ENCODE peak calls at places on chromosomes 7 and 10, in seven cellular contexts. H is fibroblast of the conjunctiva, J is skeletal muscle cell, T is choroid plexus epithelial cell, F is astrocyte of the cerebellum, G is activated T-cell treated with anti-CD3 and anti-CD28 coated beads for 48 hours, N is RWPE1. C is an unnamed sample.

GRCh38 chr10:4472190-4472904 is 353.7 kb upstream of the AKR1E2 start:
- DNase-seq in H (no peak), J (no peak), T (no peak), F (no peak), G (no peak), N (no peak), C (no peak)

GRCh38 chr7:64494912-64495461 is 67.9 kb downstream of the ZNF680 start:
- DNase-seq in H (no peak), J (no peak), T (no peak), F (no peak), G (no peak), N (no peak), C (no peak)

GRCh38 chr7:106658504-106659368 is 2.2 kb downstream of the CCDC71L start:
- DNase-seq in H (no peak), J (no peak), T (no peak), F (no peak), G (no peak), N (no peak), C (no peak)

GRCh38 chr10:23505797-23506465 is 67.1 kb downstream of the OTUD1 start:
- DNase-seq in H (no peak), J (no peak), T (no peak), F (no peak), G (no peak), N (no peak), C (no peak)

GRCh38 chr10:11532329-11532728 is 79.1 kb downstream of the USP6NL start:
- DNase-seq in H (no peak), J (no peak), T (peak; percentile 62), F (no peak), G (no peak), N (no peak), C (no peak)

GRCh38 chr10:119370046-119370770 is 162.8 kb downstream of the GRK5 start:
- DNase-seq in H (peak; percentile 60), J (peak; percentile 57), T (peak; percentile 84), F (no peak), G (no peak), N (no peak), C (no peak)

GRCh38 chr7:44235582-44236332 is 35.0 kb downstream of the YKT6 start:
- DNase-seq in H (no peak), J (no peak), T (no peak), F (no peak), G (no peak), N (peak; percentile 40), C (no peak)

GRCh38 chr7:151310578-151310977 is 31.0 kb upstream of the NUB1 start:
- DNase-seq in H (no peak), J (no peak), T (peak; percentile 53), F (no peak), G (no peak), N (no peak), C (no peak)

GRCh38 chr10:116783011-116783655 is 40.8 kb upstream of the HSPA12A start:
- DNase-seq in H (no peak), J (peak; percentile 41), T (no peak), F (no peak), G (no peak), N (no peak), C (no peak)

GRCh38 chr10:68684413-68684812 is 36.6 kb upstream of the CCAR1 start:
- DNase-seq in H (no peak), J (no peak), T (no peak), F (no peak), G (no peak), N (no peak), C (no peak)

GRCh38 chr7:24882989-24883631 is 96.9 kb downstream of the OSBPL3 start:
- DNase-seq in H (peak; percentile 72), J (peak; percentile 86), T (peak; percentile 92), F (peak; percentile 61), G (peak; percentile 41), N (peak; percentile 48), C (no peak)

GRCh38 chr10:60570272-60570865 is 180.7 kb upstream of the ANK3 start:
- DNase-seq in H (no peak), J (no peak), T (no peak), F (no peak), G (no peak), N (no peak), C (no peak)

GRCh38 chr10:86090807-86091206 is 275.8 kb downstream of the GRID1 start:
- DNase-seq in H (no peak), J (no peak), T (no peak), F (no peak), G (no peak), N (no peak), C (no peak)

GRCh38 chr7:98203261-98203963 is 7.8 kb upstream of the BHLHA15 start:
- DNase-seq in H (no peak), J (no peak), T (no peak), F (no peak), G (no peak), N (no peak), C (no peak)

GRCh38 chr7:124856299-124856888 is 73.2 kb downstream of the POT1 start:
- DNase-seq in H (peak; percentile 12), J (peak; percentile 9), T (peak; percentile 68), F (peak; percentile 24), G (no peak), N (peak; percentile 4), C (peak; percentile 38)

GRCh38 chr7:17769918-17770317 is 170.4 kb downstream of the SNX13 start:
- DNase-seq in H (peak; percentile 64), J (peak; percentile 25), T (peak; percentile 88), F (peak; percentile 66), G (peak; percentile 25), N (peak; percentile 42), C (peak; percentile 74)

GRCh38 chr10:119315128-119316001 is 108.0 kb downstream of the GRK5 start:
- DNase-seq in H (peak; percentile 75), J (peak; percentile 85), T (peak; percentile 93), F (peak; percentile 87), G (peak; percentile 73), N (peak; percentile 92), C (peak; percentile 22)

GRCh38 chr10:61793760-61794713 is 107.5 kb upstream of the ARID5B start:
- DNase-seq in H (no peak), J (peak; percentile 58), T (peak; percentile 48), F (peak; percentile 26), G (no peak), N (no peak), C (no peak)

GRCh38 chr10:59748834-59749233 is 4.4 kb downstream of the MRLN start:
- DNase-seq in H (no peak), J (no peak), T (no peak), F (no peak), G (no peak), N (no peak), C (no peak)

GRCh38 chr10:15775513-15775912 is 55.8 kb upstream of the ITGA8 start:
- DNase-seq in H (peak; percentile 43), J (peak; percentile 60), T (peak; percentile 83), F (peak; percentile 53), G (no peak), N (no peak), C (no peak)

C was measured in NT2/D1.